ENCODE peak calls at places on chromosomes 3 and 15, in seven cellular contexts. Z is type B pancreatic cell, G is mesothelial cell of epicardium, E is ovary, O is foreskin fibroblast, P is choroid plexus epithelial cell, B is lung. J is an unnamed sample.

GRCh38 chr3:58161435-58162398 is 49.1 kb downstream of the DNASE1L3 start:
- DNase-seq in O (peak), Z (no peak), E (peak), G (no peak), P (peak), B (peak), J (peak)

GRCh38 chr3:29949131-29949530 is 657.3 kb upstream of the TGFBR2 start:
- DNase-seq in B (no peak), Z (no peak), P (peak), E (no peak), G (no peak), O (peak), J (peak)

GRCh38 chr15:83282859-83283812 is 1.3 kb downstream of the BNC1 start:
- DNase-seq in E (no peak), O (peak), Z (no peak), B (no peak), G (peak), P (peak), J (peak)

GRCh38 chr15:40103124-40103858 is 5.4 kb downstream of the BMF start:
- DNase-seq in O (peak), Z (no peak), P (peak), B (peak), G (peak), E (peak), J (peak)

GRCh38 chr3:132167870-132168269 is 133.1 kb upstream of the CPNE4 start:
- DNase-seq in E (no peak), B (no peak), G (no peak), O (no peak), P (no peak), Z (no peak), J (no peak)

GRCh38 chr3:11567516-11568467 is 75.9 kb downstream of the VGLL4 start:
- DNase-seq in E (no peak), B (no peak), O (peak), P (peak), Z (no peak), G (no peak), J (peak)

GRCh38 chr3:109023656-109024254 is 70.1 kb upstream of the GUCA1C start:
- DNase-seq in O (peak), B (no peak), E (peak), P (peak), Z (no peak), G (peak), J (peak)

GRCh38 chr3:22990291-22991200 is 212.6 kb upstream of the UBE2E2 start:
- DNase-seq in Z (no peak), B (no peak), O (no peak), P (no peak), E (no peak), G (no peak), J (no peak)

GRCh38 chr3:100402150-100402706 is 889 bp downstream of the LNP1 start:
- DNase-seq in Z (no peak), G (no peak), O (peak), E (no peak), P (peak), B (no peak), J (peak)

GRCh38 chr15:100170280-100170654 is 171.5 kb downstream of the ADAMTS17 start:
- DNase-seq in E (no peak), Z (peak), G (no peak), B (no peak), O (no peak), P (no peak), J (no peak)

GRCh38 chr3:113495035-113495434 is 19.9 kb downstream of the SPICE1 start:
- DNase-seq in G (no peak), E (no peak), O (peak), P (peak), B (no peak), Z (no peak), J (peak)

GRCh38 chr3:34174740-34175139 is 376.3 kb downstream of the PDCD6IP start:
- DNase-seq in P (peak), Z (no peak), E (no peak), B (no peak), G (no peak), O (no peak), J (no peak)

GRCh38 chr3:47024932-47025331 is 45.5 kb downstream of the NBEAL2 start:
- DNase-seq in P (peak), B (no peak), E (no peak), O (peak), Z (no peak), G (no peak), J (peak)

GRCh38 chr15:93515256-93516044 is 426.4 kb upstream of the RGMA start:
- DNase-seq in E (peak), B (no peak), Z (no peak), P (no peak), G (no peak), O (no peak), J (no peak)

GRCh38 chr15:68704496-68705021 is 116.1 kb downstream of the ANP32A start:
- DNase-seq in B (peak), E (peak), Z (no peak), P (no peak), O (no peak), G (no peak), J (peak)

GRCh38 chr15:23663232-23663631 is 15.6 kb upstream of the MAGEL2 start:
- DNase-seq in P (no peak), B (no peak), O (no peak), G (no peak), E (no peak), Z (no peak), J (no peak)
- TF ChIP-seq CTCF in P (no peak), B (no peak), O (no peak), G (no peak), E (no peak), Z (no peak), J (no peak)

GRCh38 chr3:117611242-117611641 is 901.7 kb downstream of the TUSC7 start:
- DNase-seq in G (no peak), O (no peak), E (no peak), P (no peak), B (no peak), Z (no peak), J (no peak)

GRCh38 chr3:117618462-117618861 is 908.9 kb downstream of the TUSC7 start:
- DNase-seq in O (no peak), P (no peak), G (no peak), Z (no peak), E (no peak), B (no peak), J (no peak)

GRCh38 chr3:117619805-117620204 is 910.2 kb downstream of the TUSC7 start:
- DNase-seq in E (no peak), P (no peak), Z (no peak), O (no peak), B (no peak), G (no peak), J (no peak)

GRCh38 chr3:117616213-117616612 is 906.6 kb downstream of the TUSC7 start:
- DNase-seq in Z (no peak), P (peak), G (no peak), B (no peak), E (no peak), O (no peak), J (peak)
- TF ChIP-seq CTCF in Z (no peak), P (peak), G (no peak), B (no peak), E (no peak), O (no peak), J (no peak)

GRCh38 chr15:101217446-101217845 is 34.4 kb downstream of the CHSY1 start:
- DNase-seq in P (no peak), E (no peak), B (no peak), O (no peak), G (no peak), Z (no peak), J (no peak)
- TF ChIP-seq CTCF in P (no peak), E (no peak), B (no peak), O (no peak), G (no peak), Z (no peak), J (no peak)

GRCh38 chr15:91855684-91856553 is 2.4 kb downstream of the SLCO3A1 start:
- DNase-seq in O (no peak), Z (no peak), E (no peak), P (no peak), G (no peak), B (peak), J (no peak)
- TF ChIP-seq CTCF in O (no peak), Z (peak), E (no peak), P (no peak), G (no peak), B (no peak), J (peak)

DNA sequence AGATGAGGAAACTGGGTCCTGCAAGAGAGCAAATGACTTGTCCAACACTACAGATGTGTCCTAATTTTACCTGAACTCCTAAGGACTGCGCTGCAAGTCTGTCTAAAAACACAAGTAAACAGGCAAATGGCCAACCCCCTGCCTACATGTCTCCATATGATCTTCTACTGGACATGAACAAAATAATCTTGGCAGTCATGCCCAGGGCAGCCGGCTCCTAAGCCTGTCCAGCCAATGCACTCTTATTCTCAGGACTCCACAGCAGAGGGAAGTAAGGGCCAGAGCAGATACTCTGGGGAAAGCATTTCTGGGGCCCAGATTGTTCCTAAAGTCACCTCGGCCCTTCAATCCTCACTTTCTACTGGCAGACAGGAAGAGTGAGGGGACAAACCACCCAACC is 10.3 kb downstream of the COLQ start:
- DNase-seq in B (no peak), Z (no peak), P (no peak), E (no peak), O (no peak), G (no peak), J (no peak)
- TF ChIP-seq CTCF in B (no peak), Z (no peak), P (no peak), E (no peak), O (no peak), G (no peak), J (no peak)

GRCh38 chr3:55481918-55482495 is 5.1 kb downstream of the WNT5A start:
- DNase-seq in B (no peak), G (no peak), Z (no peak), P (peak), O (peak), E (peak), J (no peak)
- TF ChIP-seq CTCF in B (no peak), G (peak), Z (peak), P (peak), O (peak), E (peak), J (peak)